ENCODE peak calls at places on chromosomes 13 and 19, in nine cellular contexts. L is right lobe of liver, W is breast epithelium, Y is heart left ventricle, Q is body of pancreas, T is IMR-90, V is endothelial cell of umbilical vein, X is adrenal gland, P is tibial nerve. K is an unnamed sample.
A peak's percentile ranks its signal among the peaks of the same experiment; 100 is the strongest.

GRCh38 chr13:19575230-19575629 is 13.9 kb upstream of the TPTE2 start:
- DNase-seq in T (no peak), Q (no peak), X (no peak), W (no peak), P (no peak), Y (no peak), V (no peak), L (no peak), K (no peak)

GRCh38 chr19:39362682-39363657 is 20.7 kb downstream of the SAMD4B start:
- DNase-seq in Q (no peak), L (no peak), X (no peak), Y (no peak), V (peak; percentile 27), W (no peak), P (no peak), T (peak; percentile 85), K (no peak)

GRCh38 chr13:113936566-113936965 is 37.3 kb downstream of the C13orf46 start:
- DNase-seq in P (no peak), T (no peak), L (no peak), X (no peak), Q (no peak), W (no peak), V (no peak), Y (no peak), K (no peak)

GRCh38 chr19:14147797-14148605 is 11.6 kb upstream of the ASF1B start:
- DNase-seq in P (peak; percentile 52), Y (peak; percentile 79), V (peak; percentile 77), T (peak; percentile 57), W (peak; percentile 68), L (no peak), Q (peak; percentile 77), X (peak; percentile 74), K (no peak)

GRCh38 chr13:83503424-83503823 is 378.9 kb downstream of the SLITRK1 start:
- DNase-seq in P (no peak), Y (no peak), V (no peak), Q (no peak), L (no peak), T (peak; percentile 7), X (no peak), W (no peak), K (no peak)

GRCh38 chr19:35783469-35784400 is 8.4 kb downstream of the ARHGAP33 start:
- DNase-seq in V (no peak), L (no peak), Y (no peak), P (no peak), T (no peak), W (no peak), Q (no peak), X (no peak), K (no peak)

GRCh38 chr19:16386619-16387240 is 62.1 kb downstream of the KLF2 start:
- DNase-seq in Q (peak; percentile 54), V (peak; percentile 72), T (peak; percentile 69), P (peak; percentile 69), Y (no peak), W (no peak), L (peak; percentile 57), X (no peak), K (no peak)

GRCh38 chr13:42453091-42453645 is 120.8 kb upstream of the TNFSF11 start:
- DNase-seq in L (no peak), T (no peak), V (no peak), P (no peak), W (no peak), X (no peak), Q (no peak), Y (no peak), K (no peak)

GRCh38 chr13:103730407-103730806 is 664.2 kb upstream of the SLC10A2 start:
- DNase-seq in Q (no peak), P (no peak), T (no peak), V (no peak), L (peak; percentile 52), X (no peak), Y (peak; percentile 9), W (no peak), K (no peak)

GRCh38 chr13:111519041-111519440 is 198.6 kb downstream of the TEX29 start:
- DNase-seq in X (no peak), P (no peak), Y (no peak), V (no peak), W (peak; percentile 43), L (peak; percentile 41), T (no peak), Q (no peak), K (no peak)

GRCh38 chr13:19075418-19075817 is 106.2 kb downstream of the TUBA3C start:
- DNase-seq in L (no peak), P (no peak), W (no peak), T (no peak), Q (no peak), V (no peak), Y (no peak), X (no peak), K (no peak)

GRCh38 chr19:7982651-7983099 is 22.8 kb downstream of the ELAVL1 start:
- DNase-seq in X (peak; percentile 59), Q (no peak), T (no peak), V (no peak), P (no peak), W (no peak), L (no peak), Y (no peak), K (no peak)

GRCh38 chr13:42214445-42214844 is 57.5 kb upstream of the AKAP11 start:
- DNase-seq in T (no peak), Y (no peak), L (no peak), W (no peak), P (no peak), V (no peak), X (no peak), Q (no peak), K (no peak)

GRCh38 chr19:16739546-16739945 is 19.9 kb downstream of the NWD1 start:
- DNase-seq in V (no peak), Y (no peak), Q (no peak), P (no peak), X (no peak), L (no peak), T (no peak), W (no peak), K (no peak)

GRCh38 chr19:30662211-30662861 is 290.2 kb downstream of the ZNF536 start:
- DNase-seq in V (no peak), T (no peak), L (no peak), W (no peak), X (no peak), Y (no peak), P (no peak), Q (peak; percentile 68), K (no peak)

DNA sequence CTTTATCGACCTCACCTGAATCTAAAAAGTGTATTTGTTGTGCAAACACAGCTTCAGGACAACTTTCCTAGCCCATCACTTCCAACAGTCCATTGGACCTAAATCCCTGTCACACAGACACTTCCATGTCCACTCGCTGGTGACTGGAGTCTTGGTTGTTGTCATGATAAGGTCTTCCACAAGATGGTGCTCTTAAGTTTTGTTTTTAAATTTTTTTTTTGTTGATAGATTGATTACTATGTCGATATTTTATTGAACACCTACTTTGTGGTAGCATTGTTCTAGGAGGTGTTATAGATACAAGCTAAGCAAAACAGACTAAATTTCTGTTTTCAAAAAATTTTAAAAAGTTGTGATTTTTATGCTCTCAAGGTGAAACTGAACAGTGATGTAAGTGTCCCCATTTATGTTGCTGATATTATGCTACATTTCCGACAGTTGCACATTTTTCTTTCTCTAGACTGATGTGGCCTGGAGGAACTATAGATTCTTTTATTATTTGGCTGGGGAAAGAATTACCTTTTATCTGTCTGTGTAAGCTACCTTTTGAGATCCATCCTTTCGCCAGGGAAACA is 8.1 kb upstream of the ERICH6B start:
- DNase-seq in X (no peak), V (peak; percentile 31), T (peak; percentile 16), L (no peak), Y (no peak), W (no peak), P (no peak), Q (no peak), K (no peak)
- TF ChIP-seq CTCF in X (peak; percentile 31), V (peak; percentile 36), T (peak; percentile 50), L (peak; percentile 37), Y (peak; percentile 17), W (no peak), P (no peak), Q (peak; percentile 30), K (no peak)

GRCh38 chr13:99481357-99481756 is 19.9 kb upstream of the TM9SF2 start:
- DNase-seq in V (no peak), P (no peak), X (no peak), Q (no peak), W (no peak), T (no peak), L (no peak), Y (no peak), K (no peak)

GRCh38 chr13:99473515-99473914 is 27.8 kb upstream of the TM9SF2 start:
- DNase-seq in X (no peak), T (no peak), Q (no peak), P (no peak), Y (no peak), W (no peak), V (no peak), L (no peak), K (no peak)

GRCh38 chr13:99471231-99472202 is 29.8 kb upstream of the TM9SF2 start:
- DNase-seq in T (peak; percentile 30), Q (no peak), Y (no peak), L (no peak), W (no peak), P (no peak), X (no peak), V (peak; percentile 55), K (no peak)

DNA sequence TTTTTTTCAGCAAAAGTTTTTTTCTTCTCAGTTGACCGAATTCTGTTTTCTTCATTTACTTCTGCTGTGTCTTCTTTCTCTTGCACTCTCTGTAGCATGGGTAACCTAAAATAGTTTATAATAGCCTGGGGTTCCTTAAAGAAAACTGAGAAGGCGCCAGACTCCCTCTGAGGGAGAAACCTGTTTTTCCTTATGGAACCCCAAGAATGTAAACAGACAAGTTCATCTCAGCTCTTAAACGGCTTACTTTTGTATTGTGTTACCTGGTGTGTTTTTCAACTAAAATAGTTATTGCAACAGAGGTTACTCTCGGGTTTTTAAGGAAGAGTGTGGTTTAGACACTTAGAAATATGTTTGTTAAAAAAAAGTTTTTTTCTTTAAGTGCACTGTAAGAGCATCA is 23.8 kb upstream of the TM9SF2 start:
- DNase-seq in T (no peak), L (no peak), Q (no peak), X (no peak), Y (no peak), V (no peak), W (no peak), P (no peak), K (no peak)
- H3K27me3 ChIP-seq in T (peaks cover 2% of the 10 kb centered on the region), L (no peaks in the 10 kb centered on the region), Q (no peaks in the 10 kb centered on the region), X (no peaks in the 10 kb centered on the region), Y (no peaks in the 10 kb centered on the region), V (no peaks in the 10 kb centered on the region), W (no peaks in the 10 kb centered on the region), P (no peaks in the 10 kb centered on the region), K (no peaks in the 10 kb centered on the region)

DNA sequence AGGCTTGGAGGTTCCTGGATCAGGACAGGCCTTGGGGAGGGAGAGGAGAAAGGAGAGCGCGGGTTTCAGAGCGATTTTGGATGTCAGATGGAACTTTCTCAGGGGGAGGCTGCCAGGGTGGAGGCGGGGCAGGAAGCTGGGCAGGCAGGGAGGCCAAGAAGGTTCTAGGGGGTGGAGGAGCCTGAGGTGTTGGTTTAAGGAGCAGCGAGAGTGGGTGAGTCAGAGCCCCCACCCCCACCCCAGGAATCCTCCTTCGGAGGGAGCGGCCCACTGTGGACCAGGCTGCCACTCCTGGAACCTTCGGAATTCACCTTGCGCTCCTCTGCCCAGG is 15.9 kb upstream of the NOP53 start:
- DNase-seq in T (peak; percentile 85), P (peak; percentile 64), W (peak; percentile 89), Y (peak; percentile 73), V (peak; percentile 72), X (no peak), L (no peak), Q (peak; percentile 87), K (no peak)
- TF ChIP-seq POLR2A in T (no peak), P (no peak), W (no peak), Y (no peak), V (peak; percentile 75), X (no peak), L (no peak), Q (peak; percentile 20), K (no peak)

GRCh38 chr13:91576590-91576989 is 178.2 kb downstream of the GPC5 start:
- DNase-seq in L (no peak), T (no peak), Y (no peak), V (no peak), P (no peak), X (no peak), Q (no peak), W (no peak), K (no peak)
- TF ChIP-seq CTCF in L (no peak), T (no peak), Y (no peak), V (no peak), P (no peak), X (no peak), Q (no peak), W (no peak), K (no peak)

K was measured in esophagus squamous epithelium.